ENCODE peak calls at places on chromosomes 6 and 20, in four cellular contexts. One of them, this sample, is unnamed.

GRCh38 chr20:50321797-50322480 is 131.3 kb downstream of the CEBPB start:
- DNase-seq in neural crest cell: no peak
- DNase-seq in neural progenitor cell: no peak
- DNase-seq in breast epithelium: no peak
- DNase-seq in this sample: no peak

GRCh38 chr6:144379356-144379755 is 94.2 kb downstream of the UTRN start:
- DNase-seq in breast epithelium: no peak
- DNase-seq in neural crest cell: no peak
- DNase-seq in neural progenitor cell: no peak
- DNase-seq in this sample: no peak

GRCh38 chr20:49171928-49172327 is 16.2 kb downstream of the STAU1 start:
- DNase-seq in breast epithelium: no peak
- DNase-seq in neural crest cell: no peak
- DNase-seq in neural progenitor cell: no peak
- DNase-seq in this sample: no peak

GRCh38 chr6:25703005-25703404 is 51.0 kb downstream of the SCGN start:
- DNase-seq in breast epithelium: no peak
- DNase-seq in neural progenitor cell: no peak
- DNase-seq in neural crest cell: no peak
- DNase-seq in this sample: no peak

GRCh38 chr20:45552456-45552855 is 5.3 kb upstream of the EPPIN start:
- DNase-seq in breast epithelium: no peak
- DNase-seq in neural crest cell: no peak
- DNase-seq in neural progenitor cell: no peak
- DNase-seq in this sample: no peak

GRCh38 chr6:13384966-13385365 is 56.6 kb upstream of the TBC1D7 start:
- DNase-seq in neural crest cell: no peak
- DNase-seq in breast epithelium: no peak
- DNase-seq in neural progenitor cell: no peak
- DNase-seq in this sample: no peak

GRCh38 chr6:79374308-79374707 is 139.8 kb upstream of the HMGN3 start:
- DNase-seq in neural progenitor cell: no peak
- DNase-seq in neural crest cell: no peak
- DNase-seq in breast epithelium: no peak
- DNase-seq in this sample: no peak

GRCh38 chr6:52407467-52407866 is 12.7 kb upstream of the EFHC1 start:
- DNase-seq in breast epithelium: no peak
- DNase-seq in neural crest cell: no peak
- DNase-seq in neural progenitor cell: peak
- DNase-seq in this sample: no peak

GRCh38 chr20:52410746-52411317 is 219.3 kb upstream of the ZFP64 start:
- DNase-seq in breast epithelium: no peak
- DNase-seq in neural progenitor cell: no peak
- DNase-seq in neural crest cell: no peak
- DNase-seq in this sample: no peak

GRCh38 chr20:17771206-17772004 is 71.6 kb downstream of the BANF2 start:
- DNase-seq in breast epithelium: no peak
- DNase-seq in neural crest cell: no peak
- DNase-seq in neural progenitor cell: no peak
- DNase-seq in this sample: no peak

GRCh38 chr6:36204068-36204753 is 7.7 kb downstream of the BRPF3 start:
- DNase-seq in breast epithelium: no peak
- DNase-seq in neural progenitor cell: no peak
- DNase-seq in neural crest cell: no peak
- DNase-seq in this sample: no peak

GRCh38 chr20:6870559-6870958 is 103.1 kb downstream of the BMP2 start:
- DNase-seq in breast epithelium: no peak
- DNase-seq in neural progenitor cell: no peak
- DNase-seq in neural crest cell: no peak
- DNase-seq in this sample: no peak

GRCh38 chr20:60058869-60059268 is 100.6 kb downstream of the CDH26 start:
- DNase-seq in neural progenitor cell: no peak
- DNase-seq in neural crest cell: no peak
- DNase-seq in breast epithelium: no peak
- DNase-seq in this sample: no peak

GRCh38 chr6:21367148-21367547 is 226.4 kb upstream of the SOX4 start:
- DNase-seq in neural progenitor cell: no peak
- DNase-seq in neural crest cell: no peak
- DNase-seq in breast epithelium: no peak
- DNase-seq in this sample: no peak

GRCh38 chr6:56714273-56714672 is 71.6 kb upstream of the DST start:
- DNase-seq in neural crest cell: no peak
- DNase-seq in breast epithelium: no peak
- DNase-seq in neural progenitor cell: no peak
- DNase-seq in this sample: no peak

GRCh38 chr20:17316316-17317038 is 89.6 kb downstream of the PCSK2 start:
- DNase-seq in breast epithelium: no peak
- DNase-seq in neural crest cell: no peak
- DNase-seq in neural progenitor cell: no peak
- DNase-seq in this sample: no peak

GRCh38 chr6:137248702-137249101 is 29.5 kb upstream of the IFNGR1 start:
- DNase-seq in breast epithelium: no peak
- DNase-seq in neural crest cell: no peak
- DNase-seq in neural progenitor cell: no peak
- DNase-seq in this sample: no peak

GRCh38 chr6:1286972-1287600 is 24.8 kb upstream of the FOXQ1 start:
- DNase-seq in neural crest cell: no peak
- DNase-seq in breast epithelium: no peak
- DNase-seq in neural progenitor cell: no peak
- DNase-seq in this sample: no peak

GRCh38 chr6:155412335-155412734 is 43.3 kb downstream of the NOX3 start:
- DNase-seq in breast epithelium: no peak
- DNase-seq in neural crest cell: no peak
- DNase-seq in neural progenitor cell: peak
- DNase-seq in this sample: no peak

GRCh38 chr6:142760152-142760551 is 184.8 kb downstream of the HIVEP2 start:
- DNase-seq in breast epithelium: no peak
- DNase-seq in neural crest cell: no peak
- DNase-seq in neural progenitor cell: no peak
- DNase-seq in this sample: no peak

GRCh38 chr20:34180460-34181108 is 60.6 kb upstream of the ASIP start:
- DNase-seq in neural progenitor cell: no peak
- DNase-seq in breast epithelium: no peak
- DNase-seq in neural crest cell: no peak
- DNase-seq in this sample: no peak
- TF ChIP-seq CTCF in neural progenitor cell: no peak
- TF ChIP-seq CTCF in breast epithelium: no peak
- TF ChIP-seq CTCF in neural crest cell: no peak
- TF ChIP-seq CTCF in this sample: no peak

GRCh38 chr6:32622545-32623401 is 14.4 kb upstream of the HLA-DQA1 start:
- DNase-seq in neural progenitor cell: peak
- DNase-seq in neural crest cell: peak
- DNase-seq in breast epithelium: no peak
- DNase-seq in this sample: peak
- TF ChIP-seq CTCF in neural progenitor cell: peak
- TF ChIP-seq CTCF in neural crest cell: peak
- TF ChIP-seq CTCF in breast epithelium: no peak
- TF ChIP-seq CTCF in this sample: peak

GRCh38 chr20:57250607-57251343 is 15.7 kb downstream of the BMP7 start:
- DNase-seq in neural crest cell: no peak
- DNase-seq in neural progenitor cell: no peak
- DNase-seq in breast epithelium: no peak
- DNase-seq in this sample: no peak

GRCh38 chr20:57255183-57255582 is 11.3 kb downstream of the BMP7 start:
- DNase-seq in breast epithelium: no peak
- DNase-seq in neural progenitor cell: no peak
- DNase-seq in neural crest cell: no peak
- DNase-seq in this sample: no peak

GRCh38 chr20:57251344-57251743 is 15.1 kb downstream of the BMP7 start:
- DNase-seq in neural progenitor cell: peak
- DNase-seq in breast epithelium: no peak
- DNase-seq in neural crest cell: no peak
- DNase-seq in this sample: no peak

GRCh38 chr20:57251949-57252348 is 14.5 kb downstream of the BMP7 start:
- DNase-seq in neural crest cell: no peak
- DNase-seq in breast epithelium: no peak
- DNase-seq in neural progenitor cell: no peak
- DNase-seq in this sample: no peak

GRCh38 chr20:57252559-57253162 is 13.8 kb downstream of the BMP7 start:
- DNase-seq in neural progenitor cell: no peak
- DNase-seq in neural crest cell: no peak
- DNase-seq in breast epithelium: no peak
- DNase-seq in this sample: no peak
- TF ChIP-seq CTCF in neural progenitor cell: no peak
- TF ChIP-seq CTCF in neural crest cell: no peak
- TF ChIP-seq CTCF in breast epithelium: no peak
- TF ChIP-seq CTCF in this sample: no peak

DNA sequence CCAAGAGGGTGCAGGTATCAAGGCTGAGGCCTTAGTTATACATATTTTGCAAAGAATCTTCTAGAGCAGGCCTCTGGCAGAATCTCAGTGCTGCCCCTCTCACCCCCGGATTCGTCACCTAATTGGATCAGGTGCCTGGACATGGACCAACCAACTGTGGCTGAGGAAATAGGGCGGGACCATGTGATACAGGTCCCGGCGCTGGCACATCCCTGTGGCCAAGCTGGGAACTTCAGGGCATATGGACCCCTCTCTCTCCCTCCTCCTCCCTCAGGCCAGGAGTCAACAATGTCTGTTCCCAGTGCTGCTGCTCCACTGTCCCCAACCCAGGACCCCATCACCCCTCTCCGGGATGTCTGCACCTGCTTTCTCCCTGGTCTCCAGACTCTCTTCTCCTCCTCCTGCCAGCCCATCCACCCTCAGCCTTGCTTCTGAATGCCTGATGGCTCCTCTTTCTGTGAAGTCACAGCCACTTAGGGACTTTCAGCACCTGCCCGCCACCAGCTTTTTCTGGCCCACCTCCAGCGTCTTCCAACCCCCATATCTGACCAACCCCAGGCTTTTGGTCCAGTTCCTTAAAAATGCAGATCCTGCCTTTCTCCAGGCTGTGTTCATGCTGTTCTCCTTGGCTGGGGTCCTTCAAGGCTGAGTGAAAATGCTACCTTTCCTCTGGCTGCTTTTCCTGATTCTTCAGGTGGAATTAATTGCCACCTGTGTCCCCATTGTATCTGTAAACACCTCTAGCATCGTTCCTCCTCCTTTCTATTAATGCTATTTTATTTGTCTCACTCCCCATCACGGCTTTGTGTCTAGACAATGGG is 19.0 kb upstream of the MLN start:
- DNase-seq in neural progenitor cell: peak
- DNase-seq in breast epithelium: no peak
- DNase-seq in neural crest cell: peak
- DNase-seq in this sample: no peak
- TF ChIP-seq CTCF in neural progenitor cell: peak
- TF ChIP-seq CTCF in breast epithelium: no peak
- TF ChIP-seq CTCF in neural crest cell: peak
- TF ChIP-seq CTCF in this sample: peak

GRCh38 chr6:69162811-69163210 is 527.7 kb downstream of the ADGRB3 start:
- DNase-seq in breast epithelium: no peak
- DNase-seq in neural progenitor cell: peak
- DNase-seq in neural crest cell: no peak
- DNase-seq in this sample: no peak

DNA sequence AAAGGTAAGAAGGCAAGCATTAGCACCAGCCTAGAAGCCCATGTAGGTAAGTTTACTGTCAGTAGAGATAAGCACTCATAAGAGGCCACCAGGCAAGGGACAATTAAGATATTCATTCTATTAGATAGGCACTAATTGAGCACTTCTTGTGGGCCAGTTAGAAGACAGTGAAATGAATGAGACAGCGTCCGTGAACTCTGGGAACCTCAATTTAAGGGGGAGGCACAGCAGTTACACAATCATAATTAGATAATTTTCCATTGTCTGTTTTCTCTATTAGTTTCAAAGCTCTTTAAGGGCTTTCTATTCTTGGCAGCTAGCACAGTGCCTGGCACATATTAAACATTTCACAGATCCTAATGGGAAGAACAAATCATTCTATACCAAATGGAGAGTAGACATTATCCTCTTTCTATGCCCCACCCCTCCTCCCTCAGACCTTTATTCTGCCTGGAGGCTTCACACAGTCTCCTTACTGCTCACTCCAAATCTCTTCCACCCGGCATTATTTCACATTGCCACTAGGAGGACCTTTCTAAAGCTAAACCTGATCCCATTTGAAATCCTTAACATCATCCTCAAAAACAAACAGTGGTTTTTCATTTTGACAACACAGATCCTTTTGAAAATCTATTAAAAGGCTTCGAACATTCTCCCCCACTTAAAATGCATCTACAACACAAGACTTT is 529.6 kb downstream of the ADGRB3 start:
- DNase-seq in neural progenitor cell: peak
- DNase-seq in neural crest cell: no peak
- DNase-seq in breast epithelium: no peak
- DNase-seq in this sample: no peak
- TF ChIP-seq CTCF in neural progenitor cell: peak
- TF ChIP-seq CTCF in neural crest cell: peak
- TF ChIP-seq CTCF in breast epithelium: no peak
- TF ChIP-seq CTCF in this sample: peak

DNA sequence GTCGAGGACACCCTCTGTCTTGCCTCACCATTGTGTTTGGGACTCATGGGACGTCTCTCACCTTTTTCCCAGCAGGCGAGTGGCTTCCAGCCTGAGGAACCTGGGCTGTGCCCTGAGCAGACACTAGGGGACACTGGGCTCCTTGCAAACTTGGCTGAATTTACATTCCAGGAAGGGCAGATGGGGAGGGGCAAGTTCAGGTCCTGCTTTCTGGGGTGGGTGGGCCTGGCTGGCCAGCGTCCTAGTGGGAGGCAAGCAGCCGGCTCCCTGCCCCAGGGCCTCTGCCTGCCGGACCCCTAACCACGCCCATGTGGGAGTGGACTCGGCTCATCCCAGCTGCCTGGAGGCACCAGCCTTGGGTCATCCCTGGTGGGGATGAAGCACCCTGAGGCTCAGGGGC is 48.2 kb upstream of the MLN start:
- DNase-seq in neural progenitor cell: peak
- DNase-seq in neural crest cell: peak
- DNase-seq in breast epithelium: no peak
- DNase-seq in this sample: peak
- TF ChIP-seq CTCF in neural progenitor cell: peak
- TF ChIP-seq CTCF in neural crest cell: peak
- TF ChIP-seq CTCF in breast epithelium: peak
- TF ChIP-seq CTCF in this sample: peak